ENCODE peak calls at places on chromosomes 4 and X, in nine cellular contexts. Y is stimulated activated CD4-positive, alpha-beta T cell treated with anti-CD3 and anti-CD28 coated beads, Interleukin-2, amount 100 ng/mL, for 24 hours; J is activated T-cell treated with anti-CD3 and anti-CD28 coated beads for 1 hour; S is Peyer's patch; L is cardiac septum; U is HT-29; H is left cardiac atrium; W is A549; R is ELF-1. T is an unnamed sample.

GRCh38 chrX:70262952-70263567 is 3.1 kb upstream of the P2RY4 start:
- DNase-seq in Y (peak), J (no peak), S (peak), L (no peak), U (peak), H (peak), W (peak), R (peak), T (peak)

GRCh38 chr4:38846015-38846414 is 10.6 kb downstream of the TLR6 start:
- DNase-seq in Y (no peak), J (no peak), S (no peak), L (no peak), U (no peak), H (no peak), W (no peak), R (no peak), T (no peak)

GRCh38 chr4:58042176-58042575 is 932.0 kb upstream of the IGFBP7 start:
- DNase-seq in Y (no peak), J (no peak), S (no peak), L (no peak), U (no peak), H (no peak), W (no peak), R (no peak), T (no peak)

GRCh38 chrX:77431227-77431626 is 16.0 kb upstream of the FGF16 start:
- DNase-seq in Y (no peak), J (no peak), S (no peak), L (no peak), U (peak), H (peak), W (no peak), R (peak), T (peak)

GRCh38 chr4:133287396-133287795 is 138.3 kb downstream of the PCDH10 start:
- DNase-seq in Y (no peak), J (no peak), S (no peak), L (no peak), U (no peak), H (no peak), W (no peak), R (no peak), T (no peak)

GRCh38 chr4:120844528-120844921 is 78.0 kb downstream of the PRDM5 start:
- DNase-seq in Y (no peak), J (no peak), S (no peak), L (no peak), U (no peak), H (no peak), W (no peak), R (no peak), T (no peak)

GRCh38 chr4:55554453-55555030 is 7.8 kb upstream of the CLOCK start:
- DNase-seq in Y (no peak), J (no peak), S (no peak), L (no peak), U (peak), H (no peak), W (peak), R (no peak), T (peak)

GRCh38 chr4:118381902-118382301 is 29.1 kb upstream of the PRSS12 start:
- DNase-seq in Y (no peak), J (no peak), S (no peak), L (no peak), U (no peak), H (no peak), W (no peak), R (no peak), T (no peak)

GRCh38 chr4:42655921-42656735 is 777 bp downstream of the ATP8A1 start:
- DNase-seq in Y (peak), J (peak), S (peak), L (peak), U (peak), H (peak), W (no peak), R (peak), T (no peak)

GRCh38 chr4:184329235-184330007 is 111.7 kb upstream of the ENPP6 start:
- DNase-seq in Y (no peak), J (no peak), S (no peak), L (no peak), U (no peak), H (no peak), W (no peak), R (no peak), T (no peak)

GRCh38 chrX:136200466-136200865 is 50.7 kb downstream of the MAP7D3 start:
- DNase-seq in Y (no peak), J (no peak), S (no peak), L (no peak), U (peak), H (no peak), W (peak), R (no peak), T (peak)

GRCh38 chr4:178917756-178918155 is 1475.5 kb upstream of the AGA start:
- DNase-seq in Y (no peak), J (no peak), S (no peak), L (no peak), U (no peak), H (no peak), W (no peak), R (peak), T (no peak)

GRCh38 chrX:22650691-22651090 is 349.1 kb upstream of the DDX53 start:
- DNase-seq in Y (no peak), J (no peak), S (no peak), L (no peak), U (no peak), H (no peak), W (no peak), R (no peak), T (no peak)

GRCh38 chr4:30429813-30430466 is 290.2 kb upstream of the PCDH7 start:
- DNase-seq in Y (no peak), J (no peak), S (no peak), L (no peak), U (no peak), H (no peak), W (no peak), R (no peak), T (peak)

GRCh38 chr4:134665429-134665828 is 463.8 kb upstream of the PABPC4L start:
- DNase-seq in Y (no peak), J (no peak), S (no peak), L (no peak), U (no peak), H (no peak), W (no peak), R (no peak), T (no peak)

GRCh38 chr4:99868126-99868596 is 26.1 kb downstream of the LAMTOR3 start:
- DNase-seq in Y (no peak), J (no peak), S (no peak), L (no peak), U (no peak), H (no peak), W (no peak), R (peak), T (peak)

GRCh38 chrX:66731398-66731797 is 92.5 kb upstream of the EDA2R start:
- DNase-seq in Y (no peak), J (no peak), S (no peak), L (no peak), U (peak), H (no peak), W (peak), R (peak), T (peak)

GRCh38 chr4:100962698-100963097 is 384.6 kb downstream of the PPP3CA start:
- DNase-seq in Y (no peak), J (no peak), S (no peak), L (no peak), U (no peak), H (no peak), W (no peak), R (no peak), T (no peak)

GRCh38 chr4:38859501-38859900 is 2.9 kb upstream of the TLR6 start:
- DNase-seq in Y (no peak), J (no peak), S (no peak), L (no peak), U (no peak), H (no peak), W (no peak), R (no peak), T (no peak)

GRCh38 chr4:27123050-27123768 is 262.6 kb downstream of the STIM2 start:
- DNase-seq in Y (no peak), J (no peak), S (peak), L (no peak), U (peak), H (no peak), W (no peak), R (peak), T (no peak)

GRCh38 chrX:132393090-132393884 is 95.6 kb downstream of the MBNL3 start:
- DNase-seq in Y (no peak), J (no peak), S (no peak), L (no peak), U (no peak), H (no peak), W (no peak), R (no peak), T (no peak)

GRCh38 chr4:183171484-183172267 is 72.6 kb downstream of the WWC2 start:
- DNase-seq in Y (no peak), J (no peak), S (no peak), L (no peak), U (peak), H (no peak), W (peak), R (no peak), T (no peak)

GRCh38 chr4:100299019-100299418 is 108.8 kb upstream of the DDIT4L start:
- DNase-seq in Y (no peak), J (no peak), S (no peak), L (no peak), U (no peak), H (no peak), W (peak), R (peak), T (peak)

T was measured in fibroblast of the aortic adventitia.